ENCODE peak calls at places on chromosomes 3 and 15, in eight cellular contexts. One of them, this sample, is unnamed.

GRCh38 chr3:136659253-136659652 is 92.9 kb downstream of the STAG1 start:
- DNase-seq in stomach: no peak
- DNase-seq in transverse colon: no peak
- DNase-seq in sigmoid colon: no peak
- DNase-seq in K562: no peak
- DNase-seq in HCT116: no peak
- DNase-seq in GM12892: no peak
- DNase-seq in endothelial cell of umbilical vein: peak; percentile 27
- DNase-seq in this sample: no peak

GRCh38 chr3:194282436-194283122 is 68.5 kb downstream of the CPN2 start:
- DNase-seq in stomach: no peak
- DNase-seq in transverse colon: peak; percentile 6
- DNase-seq in sigmoid colon: peak; percentile 55
- DNase-seq in K562: no peak
- DNase-seq in HCT116: no peak
- DNase-seq in GM12892: no peak
- DNase-seq in endothelial cell of umbilical vein: no peak
- DNase-seq in this sample: peak; percentile 33

GRCh38 chr3:15064299-15064834 is 748 bp downstream of the MRPS25 start:
- DNase-seq in stomach: no peak
- DNase-seq in transverse colon: peak; percentile 34
- DNase-seq in sigmoid colon: no peak
- DNase-seq in K562: peak; percentile 39
- DNase-seq in HCT116: no peak
- DNase-seq in GM12892: peak; percentile 41
- DNase-seq in endothelial cell of umbilical vein: peak; percentile 61
- DNase-seq in this sample: no peak

GRCh38 chr3:134796313-134797079 is 1.4 kb downstream of the EPHB1 start:
- DNase-seq in stomach: no peak
- DNase-seq in transverse colon: no peak
- DNase-seq in sigmoid colon: peak; percentile 68
- DNase-seq in K562: no peak
- DNase-seq in HCT116: no peak
- DNase-seq in GM12892: no peak
- DNase-seq in endothelial cell of umbilical vein: peak; percentile 29
- DNase-seq in this sample: no peak

GRCh38 chr15:50996641-50997040 is 88.2 kb downstream of the AP4E1 start:
- DNase-seq in stomach: no peak
- DNase-seq in transverse colon: no peak
- DNase-seq in sigmoid colon: no peak
- DNase-seq in K562: no peak
- DNase-seq in HCT116: no peak
- DNase-seq in GM12892: no peak
- DNase-seq in endothelial cell of umbilical vein: no peak
- DNase-seq in this sample: no peak

GRCh38 chr3:194364652-194365434 is 4.7 kb downstream of the LRRC15 start:
- DNase-seq in stomach: no peak
- DNase-seq in transverse colon: peak; percentile 19
- DNase-seq in sigmoid colon: no peak
- DNase-seq in K562: no peak
- DNase-seq in HCT116: no peak
- DNase-seq in GM12892: no peak
- DNase-seq in endothelial cell of umbilical vein: peak; percentile 86
- DNase-seq in this sample: no peak

GRCh38 chr3:173064631-173065030 is 76.4 kb downstream of the SPATA16 start:
- DNase-seq in stomach: no peak
- DNase-seq in transverse colon: no peak
- DNase-seq in sigmoid colon: no peak
- DNase-seq in K562: no peak
- DNase-seq in HCT116: no peak
- DNase-seq in GM12892: no peak
- DNase-seq in endothelial cell of umbilical vein: no peak
- DNase-seq in this sample: no peak

GRCh38 chr3:33658971-33659848 is 58.8 kb downstream of the CLASP2 start:
- DNase-seq in stomach: peak; percentile 62
- DNase-seq in transverse colon: peak; percentile 65
- DNase-seq in sigmoid colon: peak; percentile 85
- DNase-seq in K562: peak; percentile 71
- DNase-seq in HCT116: no peak
- DNase-seq in GM12892: peak; percentile 9
- DNase-seq in endothelial cell of umbilical vein: peak; percentile 89
- DNase-seq in this sample: peak; percentile 56

GRCh38 chr15:65303687-65304392 is 637 bp upstream of the RNU5B-1 start:
- DNase-seq in stomach: peak; percentile 56
- DNase-seq in transverse colon: peak; percentile 81
- DNase-seq in sigmoid colon: peak; percentile 88
- DNase-seq in K562: peak; percentile 56
- DNase-seq in HCT116: peak; percentile 44
- DNase-seq in GM12892: no peak
- DNase-seq in endothelial cell of umbilical vein: peak; percentile 53
- DNase-seq in this sample: peak; percentile 59

GRCh38 chr15:65306551-65306950 is 2.1 kb downstream of the RNU5B-1 start:
- DNase-seq in stomach: no peak
- DNase-seq in transverse colon: no peak
- DNase-seq in sigmoid colon: no peak
- DNase-seq in K562: no peak
- DNase-seq in HCT116: no peak
- DNase-seq in GM12892: no peak
- DNase-seq in endothelial cell of umbilical vein: no peak
- DNase-seq in this sample: no peak

GRCh38 chr15:65305776-65306175 is 1.3 kb downstream of the RNU5B-1 start:
- DNase-seq in stomach: no peak
- DNase-seq in transverse colon: no peak
- DNase-seq in sigmoid colon: no peak
- DNase-seq in K562: no peak
- DNase-seq in HCT116: no peak
- DNase-seq in GM12892: no peak
- DNase-seq in endothelial cell of umbilical vein: no peak
- DNase-seq in this sample: no peak

GRCh38 chr15:65305144-65305758 is 774 bp downstream of the RNU5B-1 start:
- DNase-seq in stomach: no peak
- DNase-seq in transverse colon: no peak
- DNase-seq in sigmoid colon: no peak
- DNase-seq in K562: no peak
- DNase-seq in HCT116: no peak
- DNase-seq in GM12892: no peak
- DNase-seq in endothelial cell of umbilical vein: no peak
- DNase-seq in this sample: no peak

DNA sequence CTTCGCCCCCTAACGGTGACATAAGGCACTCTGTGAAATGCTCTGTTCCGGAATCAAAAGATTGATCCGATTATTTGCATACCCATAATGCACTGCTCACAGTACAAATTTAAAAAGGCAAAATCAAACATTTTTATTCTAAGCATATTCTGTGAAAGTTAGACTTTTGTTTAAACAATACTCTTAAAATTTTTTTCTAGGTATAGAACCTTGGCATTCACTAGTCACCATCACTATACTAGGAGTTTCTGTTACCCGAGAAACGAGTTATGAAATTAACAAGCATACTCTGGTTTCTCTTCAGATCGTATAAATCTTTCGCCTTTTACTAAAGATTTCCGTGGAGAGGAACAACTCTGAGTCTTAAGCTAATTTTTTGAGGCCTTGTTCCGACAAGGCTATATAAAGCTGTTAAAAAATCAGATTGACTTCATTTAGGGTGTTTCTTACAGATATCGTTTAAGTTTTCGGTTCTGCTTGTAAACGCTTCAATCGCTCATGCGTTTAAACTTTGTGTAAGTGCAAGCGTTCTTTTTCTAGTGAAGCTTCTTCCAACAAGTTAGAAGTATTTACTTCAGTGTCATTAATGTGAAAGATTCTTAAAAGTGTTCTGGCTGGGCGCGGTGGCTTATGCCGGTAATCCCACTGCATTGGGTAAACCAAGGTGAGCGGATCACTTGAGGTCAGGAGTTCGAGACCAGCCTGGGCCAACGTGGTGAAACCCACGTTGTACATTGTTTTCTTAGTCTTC is at the start of gene RNU5B-1:
- DNase-seq in stomach: peak; percentile 73
- DNase-seq in transverse colon: peak; percentile 74
- DNase-seq in sigmoid colon: peak; percentile 77
- DNase-seq in K562: peak; percentile 93
- DNase-seq in HCT116: peak; percentile 97
- DNase-seq in GM12892: peak; percentile 42
- DNase-seq in endothelial cell of umbilical vein: peak; percentile 92
- DNase-seq in this sample: no peak
- TF ChIP-seq POLR2A in stomach: peak; percentile 99
- TF ChIP-seq POLR2A in transverse colon: peak; percentile 99
- TF ChIP-seq POLR2A in sigmoid colon: peak; percentile 98
- TF ChIP-seq POLR2A in K562: peak; percentile 100
- TF ChIP-seq POLR2A in HCT116: peak; percentile 100
- TF ChIP-seq POLR2A in GM12892: peak; percentile 100
- TF ChIP-seq POLR2A in endothelial cell of umbilical vein: peak; percentile 100
- TF ChIP-seq POLR2A in this sample: peak; percentile 94

GRCh38 chr3:101512521-101513418 is at the start of gene SENP7:
- DNase-seq in stomach: peak; percentile 83
- DNase-seq in transverse colon: peak; percentile 88
- DNase-seq in sigmoid colon: peak; percentile 92
- DNase-seq in K562: peak; percentile 89
- DNase-seq in HCT116: peak; percentile 56
- DNase-seq in GM12892: peak; percentile 67
- DNase-seq in endothelial cell of umbilical vein: peak; percentile 86
- DNase-seq in this sample: peak; percentile 77
- TF ChIP-seq POLR2AphosphoS5 in stomach: peak; percentile 60
- TF ChIP-seq POLR2AphosphoS5 in transverse colon: peak; percentile 33
- TF ChIP-seq POLR2AphosphoS5 in sigmoid colon: peak; percentile 54
- TF ChIP-seq POLR2AphosphoS5 in K562: peak; percentile 71
- TF ChIP-seq POLR2AphosphoS5 in HCT116: peak; percentile 87
- TF ChIP-seq POLR2AphosphoS5 in GM12892: peak; percentile 33
- TF ChIP-seq POLR2AphosphoS5 in endothelial cell of umbilical vein: peak; percentile 65
- TF ChIP-seq POLR2AphosphoS5 in this sample: no peak

GRCh38 chr15:34342737-34343575 is at the start of the genes NOP10 and NUTM1:
- DNase-seq in stomach: peak; percentile 88
- DNase-seq in transverse colon: peak; percentile 93
- DNase-seq in sigmoid colon: peak; percentile 94
- DNase-seq in K562: peak; percentile 96
- DNase-seq in HCT116: peak; percentile 90
- DNase-seq in GM12892: peak; percentile 66
- DNase-seq in endothelial cell of umbilical vein: peak; percentile 94
- DNase-seq in this sample: peak; percentile 92
- TF ChIP-seq POLR2A in stomach: peak; percentile 69
- TF ChIP-seq POLR2A in transverse colon: peak; percentile 85
- TF ChIP-seq POLR2A in sigmoid colon: peak; percentile 71
- TF ChIP-seq POLR2A in K562: peak; percentile 98
- TF ChIP-seq POLR2A in HCT116: peak; percentile 96
- TF ChIP-seq POLR2A in GM12892: peak; percentile 94
- TF ChIP-seq POLR2A in endothelial cell of umbilical vein: peak; percentile 94
- TF ChIP-seq POLR2A in this sample: peak; percentile 54

GRCh38 chr3:158168996-158169573 is 59.2 kb downstream of the RSRC1 start:
- DNase-seq in stomach: no peak
- DNase-seq in transverse colon: no peak
- DNase-seq in sigmoid colon: no peak
- DNase-seq in K562: peak; percentile 8
- DNase-seq in HCT116: no peak
- DNase-seq in GM12892: no peak
- DNase-seq in endothelial cell of umbilical vein: no peak
- DNase-seq in this sample: no peak

GRCh38 chr3:158166223-158166622 is 56.3 kb downstream of the RSRC1 start:
- DNase-seq in stomach: no peak
- DNase-seq in transverse colon: no peak
- DNase-seq in sigmoid colon: no peak
- DNase-seq in K562: no peak
- DNase-seq in HCT116: no peak
- DNase-seq in GM12892: no peak
- DNase-seq in endothelial cell of umbilical vein: no peak
- DNase-seq in this sample: no peak

GRCh38 chr3:158165730-158166129 is 55.8 kb downstream of the RSRC1 start:
- DNase-seq in stomach: no peak
- DNase-seq in transverse colon: no peak
- DNase-seq in sigmoid colon: no peak
- DNase-seq in K562: no peak
- DNase-seq in HCT116: no peak
- DNase-seq in GM12892: no peak
- DNase-seq in endothelial cell of umbilical vein: no peak
- DNase-seq in this sample: no peak

DNA sequence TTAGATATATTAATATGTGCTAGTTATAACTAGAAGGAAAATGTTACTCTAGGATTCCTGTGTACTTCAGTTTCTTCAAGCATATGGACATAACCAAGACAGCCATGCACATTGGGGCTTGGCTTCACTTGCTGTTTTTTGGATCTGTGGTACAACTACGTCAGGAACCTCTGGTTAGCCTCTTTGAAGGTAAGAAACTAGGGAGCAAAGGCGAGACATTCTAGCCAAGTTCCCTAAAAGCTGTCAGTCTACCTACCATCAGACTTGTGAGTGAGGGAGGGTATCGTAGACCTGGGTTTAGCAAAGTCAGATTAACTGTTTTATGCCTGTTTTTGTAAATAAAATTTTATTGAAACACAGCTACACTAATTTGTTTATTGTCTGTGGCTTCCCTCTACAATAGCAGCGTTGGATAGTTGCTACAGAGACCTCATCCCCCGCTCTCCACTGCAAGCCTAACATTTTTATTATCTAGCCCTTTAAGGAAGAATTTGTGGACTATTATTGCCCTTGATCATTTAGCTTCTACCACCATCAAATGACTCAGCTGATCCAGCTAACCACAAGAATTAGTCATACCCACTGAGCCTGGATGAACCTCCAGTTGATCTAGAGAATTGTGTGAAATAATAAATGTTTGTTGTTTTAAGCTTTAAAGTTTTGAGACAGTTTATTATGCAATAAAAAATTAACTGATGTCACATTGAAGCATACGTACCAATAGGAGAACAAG is 58.0 kb downstream of the RSRC1 start:
- DNase-seq in stomach: no peak
- DNase-seq in transverse colon: no peak
- DNase-seq in sigmoid colon: no peak
- DNase-seq in K562: peak; percentile 78
- DNase-seq in HCT116: peak; percentile 89
- DNase-seq in GM12892: no peak
- DNase-seq in endothelial cell of umbilical vein: peak; percentile 75
- DNase-seq in this sample: no peak
- TF ChIP-seq POLR2AphosphoS5 in stomach: peak; percentile 49
- TF ChIP-seq POLR2AphosphoS5 in transverse colon: no peak
- TF ChIP-seq POLR2AphosphoS5 in sigmoid colon: no peak
- TF ChIP-seq POLR2AphosphoS5 in K562: no peak
- TF ChIP-seq POLR2AphosphoS5 in HCT116: peak; percentile 51
- TF ChIP-seq POLR2AphosphoS5 in GM12892: no peak
- TF ChIP-seq POLR2AphosphoS5 in endothelial cell of umbilical vein: no peak
- TF ChIP-seq POLR2AphosphoS5 in this sample: no peak

GRCh38 chr15:30903497-30904187 is at the start of gene FAN1:
- DNase-seq in stomach: peak; percentile 92
- DNase-seq in transverse colon: peak; percentile 92
- DNase-seq in sigmoid colon: peak; percentile 91
- DNase-seq in K562: peak; percentile 88
- DNase-seq in HCT116: peak; percentile 80
- DNase-seq in GM12892: peak; percentile 75
- DNase-seq in endothelial cell of umbilical vein: peak; percentile 90
- DNase-seq in this sample: peak; percentile 77
- TF ChIP-seq POLR2A in stomach: no peak
- TF ChIP-seq POLR2A in transverse colon: peak; percentile 57
- TF ChIP-seq POLR2A in sigmoid colon: no peak
- TF ChIP-seq POLR2A in K562: peak; percentile 79
- TF ChIP-seq POLR2A in HCT116: peak; percentile 85
- TF ChIP-seq POLR2A in GM12892: peak; percentile 83
- TF ChIP-seq POLR2A in endothelial cell of umbilical vein: peak; percentile 74
- TF ChIP-seq POLR2A in this sample: no peak